ENCODE peak calls at places on chromosomes 1 and 21, in seven cellular contexts. I is MM.1S, Y is omental fat pad, O is AG04449, R is progenitor cell of endocrine pancreas, F is lung, Z is ovary. A is an unnamed sample.

GRCh38 chr1:212498243-212498642 is 65.5 kb downstream of the NENF start:
- DNase-seq in I (no peak), Y (no peak), O (peak), R (no peak), F (peak), Z (no peak), A (no peak)

GRCh38 chr1:155062702-155063411 is 683 bp upstream of the EFNA4 start:
- DNase-seq in I (peak), Y (no peak), O (no peak), R (peak), F (no peak), Z (peak), A (peak)

GRCh38 chr1:219443763-219444162 is 169.1 kb downstream of the ZC3H11B start:
- DNase-seq in I (no peak), Y (no peak), O (no peak), R (no peak), F (no peak), Z (no peak), A (no peak)

GRCh38 chr21:39030127-39030884 is 152.9 kb downstream of the PSMG1 start:
- DNase-seq in I (no peak), Y (no peak), O (no peak), R (no peak), F (no peak), Z (no peak), A (no peak)

GRCh38 chr1:12078575-12078937 is 15.5 kb downstream of the TNFRSF8 start:
- DNase-seq in I (no peak), Y (no peak), O (no peak), R (no peak), F (no peak), Z (no peak), A (no peak)

GRCh38 chr21:32772281-32773047 is 909 bp upstream of the PAXBP1 start:
- DNase-seq in I (peak), Y (no peak), O (no peak), R (no peak), F (no peak), Z (no peak), A (peak)

GRCh38 chr1:3923378-3924185 is 23.5 kb upstream of the C1orf174 start:
- DNase-seq in I (no peak), Y (no peak), O (no peak), R (no peak), F (no peak), Z (no peak), A (no peak)

GRCh38 chr1:60571811-60572210 is 498.2 kb upstream of the C1orf87 start:
- DNase-seq in I (no peak), Y (no peak), O (peak), R (no peak), F (no peak), Z (no peak), A (no peak)

GRCh38 chr1:111507411-111508201 is 4.2 kb upstream of the ADORA3 start:
- DNase-seq in I (peak), Y (no peak), O (no peak), R (peak), F (peak), Z (peak), A (peak)

GRCh38 chr1:150813028-150813707 is 5.1 kb upstream of the CTSK start:
- DNase-seq in I (peak), Y (no peak), O (no peak), R (peak), F (peak), Z (peak), A (peak)

GRCh38 chr1:201713093-201713810 is 115.7 kb upstream of the IPO9 start:
- DNase-seq in I (no peak), Y (peak), O (peak), R (no peak), F (peak), Z (peak), A (no peak)

GRCh38 chr1:240122639-240123604 is 31.2 kb downstream of the FMN2 start:
- DNase-seq in I (no peak), Y (no peak), O (no peak), R (peak), F (peak), Z (no peak), A (no peak)

GRCh38 chr1:47689894-47690293 is 252.1 kb downstream of the FOXD2 start:
- DNase-seq in I (no peak), Y (no peak), O (no peak), R (no peak), F (no peak), Z (no peak), A (no peak)

GRCh38 chr1:3453203-3453761 is 1.2 kb upstream of the ARHGEF16 start:
- DNase-seq in I (peak), Y (peak), O (no peak), R (peak), F (peak), Z (peak), A (peak)

GRCh38 chr21:16794944-16795343 is 717.9 kb upstream of the CXADR start:
- DNase-seq in I (no peak), Y (peak), O (peak), R (no peak), F (no peak), Z (peak), A (no peak)

GRCh38 chr1:244963231-244963826 is 99.0 kb upstream of the HNRNPU start:
- DNase-seq in I (no peak), Y (no peak), O (no peak), R (no peak), F (no peak), Z (no peak), A (no peak)

GRCh38 chr1:42046772-42047552 is 106.2 kb upstream of the GUCA2B start:
- DNase-seq in I (no peak), Y (no peak), O (no peak), R (no peak), F (no peak), Z (no peak), A (no peak)

GRCh38 chr1:94119796-94120590 is 955 bp downstream of the ABCA4 start:
- DNase-seq in I (no peak), Y (no peak), O (no peak), R (no peak), F (no peak), Z (no peak), A (peak)

GRCh38 chr1:24321150-24321549 is 2.0 kb downstream of the GRHL3 start:
- DNase-seq in I (peak), Y (no peak), O (no peak), R (no peak), F (no peak), Z (no peak), A (no peak)

GRCh38 chr1:11738096-11738495 is 2.2 kb downstream of the AGTRAP start:
- DNase-seq in I (no peak), Y (no peak), O (no peak), R (no peak), F (no peak), Z (no peak), A (no peak)

GRCh38 chr1:238141295-238141694 is 250.6 kb upstream of the ZP4 start:
- DNase-seq in I (no peak), Y (no peak), O (no peak), R (no peak), F (no peak), Z (no peak), A (no peak)

GRCh38 chr1:183873642-183874041 is 68.7 kb downstream of the RGL1 start:
- DNase-seq in I (no peak), Y (no peak), O (no peak), R (no peak), F (no peak), Z (no peak), A (peak)

GRCh38 chr21:45318556-45319341 is 31.1 kb upstream of the POFUT2 start:
- DNase-seq in I (no peak), Y (no peak), O (no peak), R (no peak), F (no peak), Z (peak), A (no peak)

GRCh38 chr1:66678151-66678550 is 74.1 kb upstream of the DYNLT5 start:
- DNase-seq in I (no peak), Y (no peak), O (no peak), R (no peak), F (no peak), Z (no peak), A (no peak)

GRCh38 chr1:75134656-75134938 is 409 bp downstream of the LHX8 start:
- DNase-seq in I (peak), Y (no peak), O (no peak), R (no peak), F (no peak), Z (no peak), A (peak)

GRCh38 chr1:67300561-67300960 is 7.1 kb upstream of the IL12RB2 start:
- DNase-seq in I (no peak), Y (no peak), O (no peak), R (no peak), F (no peak), Z (no peak), A (no peak)

GRCh38 chr1:115828101-115829022 is 12.6 kb downstream of the NHLH2 start:
- DNase-seq in I (no peak), Y (no peak), O (no peak), R (peak), F (no peak), Z (peak), A (no peak)

GRCh38 chr1:180248731-180249681 is 18.9 kb downstream of the LHX4 start:
- DNase-seq in I (no peak), Y (no peak), O (no peak), R (no peak), F (no peak), Z (no peak), A (no peak)

GRCh38 chr1:42961560-42962091 is 3.0 kb upstream of the SLC2A1 start:
- DNase-seq in I (no peak), Y (no peak), O (no peak), R (no peak), F (no peak), Z (no peak), A (no peak)

GRCh38 chr21:44444286-44444931 is 10.9 kb upstream of the LRRC3 start:
- DNase-seq in I (no peak), Y (no peak), O (no peak), R (no peak), F (no peak), Z (peak), A (no peak)

GRCh38 chr1:159869173-159869572 is 6.7 kb upstream of the VSIG8 start:
- DNase-seq in I (peak), Y (no peak), O (no peak), R (no peak), F (no peak), Z (no peak), A (no peak)

GRCh38 chr1:43754892-43755291 is 47.6 kb downstream of the ST3GAL3 start:
- DNase-seq in I (no peak), Y (no peak), O (no peak), R (no peak), F (no peak), Z (no peak), A (no peak)

GRCh38 chr1:218553197-218553596 is 208.1 kb downstream of the TGFB2 start:
- DNase-seq in I (no peak), Y (no peak), O (no peak), R (no peak), F (no peak), Z (no peak), A (no peak)

GRCh38 chr1:116433283-116434257 is 60.5 kb downstream of the ATP1A1 start:
- DNase-seq in I (no peak), Y (no peak), O (no peak), R (no peak), F (no peak), Z (no peak), A (no peak)

GRCh38 chr1:116537898-116538297 is 32.9 kb downstream of the CD58 start:
- DNase-seq in I (no peak), Y (no peak), O (no peak), R (no peak), F (no peak), Z (no peak), A (no peak)

GRCh38 chr1:203072002-203072607 is 13.7 kb downstream of the MYOG start:
- DNase-seq in I (no peak), Y (no peak), O (no peak), R (no peak), F (no peak), Z (no peak), A (no peak)

GRCh38 chr1:44296067-44296466 is 59.0 kb downstream of the ERI3 start:
- DNase-seq in I (no peak), Y (no peak), O (no peak), R (no peak), F (no peak), Z (no peak), A (no peak)

GRCh38 chr1:209590405-209590804 is 6.9 kb downstream of the CAMK1G start:
- DNase-seq in I (no peak), Y (no peak), O (no peak), R (no peak), F (no peak), Z (no peak), A (no peak)

GRCh38 chr21:42234026-42234425 is 15.1 kb downstream of the ABCG1 start:
- DNase-seq in I (no peak), Y (no peak), O (no peak), R (no peak), F (no peak), Z (no peak), A (no peak)
- TF ChIP-seq CTCF in I (no peak), Y (no peak), O (no peak), R (no peak), F (no peak), Z (no peak), A (no peak)

GRCh38 chr1:59333626-59334277 is 36.9 kb downstream of the FGGY start:
- DNase-seq in I (no peak), Y (no peak), O (no peak), R (no peak), F (no peak), Z (no peak), A (no peak)
- TF ChIP-seq CTCF in I (no peak), Y (no peak), O (no peak), R (no peak), F (no peak), Z (no peak), A (no peak)

DNA sequence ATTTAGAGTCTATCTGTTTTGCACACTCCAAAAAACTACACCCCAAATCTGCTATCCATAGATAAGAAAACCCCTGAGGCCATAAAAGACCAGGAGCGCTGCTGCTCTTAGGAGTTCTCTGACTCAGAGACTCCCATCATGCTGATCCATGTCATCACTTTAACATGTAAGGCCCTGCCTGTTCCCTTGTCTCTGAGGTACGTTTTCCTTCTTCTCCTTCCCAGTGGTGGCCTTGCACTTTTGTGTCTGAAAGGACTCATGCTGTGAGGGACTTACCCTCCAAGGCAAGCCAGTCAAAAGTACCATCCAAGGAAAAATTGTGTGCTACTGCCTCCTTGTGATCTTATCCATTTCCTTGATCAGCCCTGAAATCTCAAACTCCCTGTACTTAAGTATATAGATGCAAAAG is 427.4 kb upstream of the NCAM2 start:
- DNase-seq in I (no peak), Y (no peak), O (no peak), R (no peak), F (no peak), Z (no peak), A (no peak)
- TF ChIP-seq CTCF in I (no peak), Y (no peak), O (no peak), R (no peak), F (no peak), Z (no peak), A (no peak)

GRCh38 chr1:156155760-156156495 is 2.5 kb downstream of the SEMA4A start:
- DNase-seq in I (peak), Y (no peak), O (no peak), R (no peak), F (no peak), Z (no peak), A (no peak)

GRCh38 chr1:156151093-156151688 is 2.2 kb upstream of the SEMA4A start:
- DNase-seq in I (peak), Y (no peak), O (no peak), R (no peak), F (no peak), Z (no peak), A (no peak)

GRCh38 chr1:156153362-156153761 is at the start of gene SEMA4A:
- DNase-seq in I (no peak), Y (no peak), O (no peak), R (no peak), F (peak), Z (no peak), A (no peak)

GRCh38 chr1:156152628-156153027 is 757 bp upstream of the SEMA4A start:
- DNase-seq in I (no peak), Y (no peak), O (no peak), R (no peak), F (no peak), Z (no peak), A (no peak)

GRCh38 chr1:156154317-156154749 is 948 bp downstream of the SEMA4A start:
- DNase-seq in I (peak), Y (no peak), O (no peak), R (no peak), F (peak), Z (no peak), A (peak)
- TF ChIP-seq CTCF in I (peak), Y (no peak), O (no peak), R (no peak), F (no peak), Z (no peak), A (no peak)

GRCh38 chr1:236103059-236103458 is 38.2 kb upstream of the NID1 start:
- DNase-seq in I (no peak), Y (no peak), O (no peak), R (no peak), F (no peak), Z (no peak), A (peak)

GRCh38 chr1:236101233-236102200 is 36.6 kb upstream of the NID1 start:
- DNase-seq in I (no peak), Y (no peak), O (no peak), R (no peak), F (no peak), Z (no peak), A (no peak)

GRCh38 chr1:236099622-236100021 is 34.7 kb upstream of the NID1 start:
- DNase-seq in I (no peak), Y (no peak), O (no peak), R (no peak), F (no peak), Z (no peak), A (no peak)

GRCh38 chr1:236102611-236103010 is 37.7 kb upstream of the NID1 start:
- DNase-seq in I (no peak), Y (no peak), O (no peak), R (no peak), F (no peak), Z (no peak), A (peak)

DNA sequence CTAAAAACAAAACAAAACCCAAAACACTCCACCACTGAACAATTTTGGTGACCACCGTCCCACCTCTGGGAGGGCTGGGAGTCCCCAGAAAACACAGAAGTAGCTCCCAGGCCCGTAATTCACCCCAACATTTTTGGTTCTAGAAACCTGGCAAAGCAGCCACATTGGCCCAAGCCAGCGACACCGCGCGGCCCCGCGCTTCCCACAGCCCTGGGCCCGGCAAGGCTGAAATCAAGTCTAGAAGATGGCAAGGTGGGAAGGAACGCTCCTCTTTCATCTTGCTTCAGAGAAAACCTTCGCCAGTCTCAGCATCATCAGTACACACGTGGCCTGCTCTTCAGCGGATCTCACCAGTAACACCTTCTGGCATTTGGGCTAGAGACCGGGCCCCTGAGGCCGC is 35.9 kb upstream of the NID1 start:
- DNase-seq in I (no peak), Y (no peak), O (no peak), R (no peak), F (no peak), Z (no peak), A (peak)
- TF ChIP-seq CTCF in I (no peak), Y (no peak), O (no peak), R (no peak), F (no peak), Z (no peak), A (no peak)

GRCh38 chr1:206721454-206721853 is 36.7 kb downstream of the MAPKAPK2 start:
- DNase-seq in I (no peak), Y (no peak), O (no peak), R (no peak), F (no peak), Z (no peak), A (no peak)

GRCh38 chr1:206722751-206723499 is 38.2 kb downstream of the MAPKAPK2 start:
- DNase-seq in I (no peak), Y (no peak), O (no peak), R (no peak), F (no peak), Z (no peak), A (no peak)

GRCh38 chr1:206725053-206725963 is 40.6 kb downstream of the MAPKAPK2 start:
- DNase-seq in I (peak), Y (no peak), O (no peak), R (no peak), F (peak), Z (no peak), A (peak)

GRCh38 chr1:206727981-206728380 is 42.6 kb upstream of the IL19 start:
- DNase-seq in I (no peak), Y (no peak), O (no peak), R (no peak), F (no peak), Z (no peak), A (no peak)

GRCh38 chr1:206723500-206724472 is 39.1 kb downstream of the MAPKAPK2 start:
- DNase-seq in I (no peak), Y (no peak), O (no peak), R (no peak), F (peak), Z (no peak), A (no peak)
- TF ChIP-seq CTCF in I (no peak), Y (no peak), O (no peak), R (no peak), F (no peak), Z (peak), A (no peak)

DNA sequence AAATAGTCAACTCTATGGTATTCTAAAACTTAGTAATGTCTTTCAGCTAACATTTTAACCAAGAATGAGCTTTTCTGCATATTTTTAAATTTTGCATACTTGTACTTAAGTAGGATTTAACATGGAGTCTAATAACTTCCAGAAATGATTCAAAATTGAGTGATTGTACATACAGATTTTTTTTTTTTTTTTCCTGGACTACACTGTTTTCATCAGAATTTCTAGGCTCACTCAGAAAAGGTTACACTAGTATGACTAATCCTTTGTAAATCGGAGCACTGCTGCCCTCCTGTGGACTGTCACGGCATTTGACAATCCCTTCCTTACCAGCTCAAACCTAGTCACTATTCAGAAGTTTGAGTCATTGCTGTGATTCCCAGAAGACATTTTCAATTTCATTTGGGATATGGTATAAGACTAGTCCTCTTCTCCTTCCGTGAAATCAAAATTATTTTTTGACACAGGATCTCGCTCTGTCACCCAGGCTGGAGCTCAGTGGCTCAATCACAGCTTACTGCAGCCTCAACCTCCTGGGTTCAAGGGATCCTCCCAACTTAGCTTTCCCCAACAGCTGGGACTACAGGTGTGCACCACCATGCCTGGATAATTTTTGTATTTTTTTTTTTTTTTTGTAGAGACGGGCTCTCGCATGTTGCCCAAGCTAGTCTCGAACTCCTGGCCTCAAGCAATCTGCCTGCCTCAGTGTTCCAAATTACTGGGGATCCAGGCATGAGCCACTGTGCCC is 45.5 kb downstream of the CD46 start:
- DNase-seq in I (peak), Y (peak), O (peak), R (peak), F (peak), Z (peak), A (peak)
- TF ChIP-seq CTCF in I (peak), Y (no peak), O (peak), R (peak), F (peak), Z (peak), A (peak)